ENCODE peak calls at places on chromosome 6, in nine cellular contexts. B, M, G, W, T, Q, N, Y and L are unnamed samples.

GRCh38 chr6:135870722-135871121 is 19.2 kb downstream of the PDE7B start:
- DNase-seq in B (no peak), M (no peak), G (no peak), W (no peak), T (no peak), Q (no peak), N (no peak), Y (no peak), L (no peak)

GRCh38 chr6:4351857-4352669 is 216.7 kb upstream of the ECI2 start:
- DNase-seq in B (peak; percentile 58), M (no peak), G (peak; percentile 86), W (no peak), T (peak; percentile 74), Q (no peak), N (peak; percentile 25), Y (peak; percentile 70), L (no peak)

GRCh38 chr6:101392561-101393230 is 812 bp upstream of the GRIK2 start:
- DNase-seq in B (no peak), M (no peak), G (no peak), W (no peak), T (no peak), Q (no peak), N (no peak), Y (no peak), L (no peak)

GRCh38 chr6:7219310-7219709 is 93.7 kb downstream of the SSR1 start:
- DNase-seq in B (no peak), M (no peak), G (no peak), W (no peak), T (no peak), Q (no peak), N (no peak), Y (no peak), L (no peak)

GRCh38 chr6:168609026-168609685 is 168.2 kb downstream of the SMOC2 start:
- DNase-seq in B (no peak), M (no peak), G (no peak), W (no peak), T (no peak), Q (no peak), N (no peak), Y (no peak), L (no peak)

GRCh38 chr6:143027058-143027457 is 33.6 kb upstream of the AIG1 start:
- DNase-seq in B (peak; percentile 31), M (peak; percentile 26), G (peak; percentile 42), W (no peak), T (peak; percentile 28), Q (peak; percentile 64), N (peak; percentile 27), Y (no peak), L (no peak)

GRCh38 chr6:14550817-14551216 is 433.2 kb downstream of the CD83 start:
- DNase-seq in B (peak; percentile 31), M (no peak), G (peak; percentile 42), W (no peak), T (peak; percentile 43), Q (no peak), N (no peak), Y (no peak), L (no peak)

GRCh38 chr6:35601331-35602132 is 87.2 kb downstream of the FKBP5 start:
- DNase-seq in B (peak; percentile 86), M (peak; percentile 57), G (peak; percentile 46), W (peak; percentile 92), T (no peak), Q (peak; percentile 75), N (no peak), Y (peak; percentile 88), L (peak; percentile 30)

GRCh38 chr6:82178084-82178758 is 69.3 kb downstream of the IBTK start:
- DNase-seq in B (no peak), M (no peak), G (no peak), W (no peak), T (no peak), Q (no peak), N (no peak), Y (no peak), L (peak; percentile 9)

GRCh38 chr6:11424395-11425050 is 113.0 kb upstream of the TMEM170B start:
- DNase-seq in B (no peak), M (no peak), G (no peak), W (no peak), T (no peak), Q (no peak), N (no peak), Y (no peak), L (no peak)

DNA sequence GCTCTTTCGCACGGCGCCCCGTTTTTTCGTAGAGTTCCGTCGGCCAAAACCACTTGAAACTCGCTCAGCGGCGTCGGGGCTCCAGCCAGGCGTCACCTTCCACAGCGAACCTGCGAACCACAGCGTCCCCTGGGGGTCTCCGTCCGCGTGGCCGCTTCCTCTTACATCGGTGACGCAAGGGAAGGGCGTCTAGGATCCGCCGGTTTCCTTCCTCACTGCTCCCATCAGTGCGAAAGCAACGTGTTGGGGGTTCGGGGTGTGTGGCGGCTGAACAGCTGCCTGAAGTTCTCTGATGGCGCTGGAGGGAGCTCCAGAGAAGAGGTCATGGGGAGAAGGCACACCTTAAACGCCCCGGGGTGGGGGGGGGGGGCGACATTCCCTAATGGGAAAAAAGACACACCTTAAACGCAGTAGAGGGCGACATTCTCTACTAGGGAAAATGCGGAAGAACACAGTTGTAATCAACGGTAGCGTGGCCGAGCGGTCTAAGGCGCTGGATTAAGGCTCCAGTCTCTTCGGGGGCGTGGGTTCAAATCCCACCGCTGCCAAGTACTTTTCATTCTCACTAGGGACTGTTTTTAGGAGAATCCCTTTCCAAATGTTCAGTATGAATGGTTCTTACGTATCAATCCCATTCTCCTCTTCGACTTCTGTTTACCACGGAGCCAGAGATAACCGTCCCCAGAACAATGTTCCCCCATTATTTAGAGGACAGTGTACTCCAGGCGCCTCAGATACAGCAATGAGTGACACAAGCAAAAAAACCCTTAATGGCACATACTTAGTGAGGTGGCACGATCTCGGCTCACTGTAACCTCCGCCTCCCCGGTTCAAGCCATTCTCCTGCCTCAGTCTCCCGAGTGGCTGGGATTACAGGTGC is 16.3 kb downstream of the ZNF311 start:
- DNase-seq in B (no peak), M (peak; percentile 60), G (peak; percentile 43), W (peak; percentile 83), T (peak; percentile 36), Q (peak; percentile 87), N (no peak), Y (no peak), L (peak; percentile 94)
- H3K4me3 ChIP-seq in B (peak overlapping the region; percentile 3), M (peak overlapping the region; percentile 47), G (peak overlapping the region; percentile 21), W (peak overlapping the region; percentile 55), T (peak overlapping the region; percentile 52), Q (peak overlapping the region; percentile 14), N (no peak overlapping the region), Y (peak overlapping the region; percentile 51), L (peak overlapping the region; percentile 43)

GRCh38 chr6:141401168-141401567 is 731.6 kb upstream of the GJE1 start:
- DNase-seq in B (no peak), M (no peak), G (no peak), W (no peak), T (no peak), Q (no peak), N (no peak), Y (no peak), L (no peak)
- H3K4me3 ChIP-seq in B (no peak overlapping the region), M (no peak overlapping the region), G (no peak overlapping the region), W (no peak overlapping the region), T (no peak overlapping the region), Q (no peak overlapping the region), N (no peak overlapping the region), Y (no peak overlapping the region), L (no peak overlapping the region)

DNA sequence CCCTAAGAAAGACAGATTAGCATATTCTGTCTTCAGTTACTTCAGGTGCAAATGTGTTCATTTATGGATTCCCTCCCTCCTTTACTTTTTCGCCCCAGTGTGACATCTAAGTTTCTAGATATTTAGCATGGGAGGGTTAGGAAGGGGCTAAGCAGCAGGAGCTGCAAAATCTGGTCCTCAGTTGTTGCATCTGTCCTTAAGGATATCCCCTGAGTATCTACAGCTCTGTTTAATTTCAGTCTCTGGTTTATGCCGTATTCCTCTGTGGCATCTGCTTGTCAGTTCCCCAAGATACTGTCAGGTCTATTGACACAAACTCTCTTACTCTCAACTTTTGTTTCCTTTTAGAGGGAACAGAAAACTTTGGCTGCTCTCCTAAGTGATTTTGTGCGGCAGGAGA is 754.6 kb upstream of the MAP3K7 start:
- DNase-seq in B (no peak), M (no peak), G (no peak), W (no peak), T (no peak), Q (no peak), N (no peak), Y (no peak), L (no peak)
- H3K4me3 ChIP-seq in B (no peak overlapping the region), M (no peak overlapping the region), G (no peak overlapping the region), W (no peak overlapping the region), T (no peak overlapping the region), Q (no peak overlapping the region), N (no peak overlapping the region), Y (no peak overlapping the region), L (no peak overlapping the region)

GRCh38 chr6:54850061-54850460 is 3.5 kb downstream of the FAM83B start:
- DNase-seq in B (no peak), M (no peak), G (no peak), W (no peak), T (no peak), Q (no peak), N (no peak), Y (no peak), L (no peak)

GRCh38 chr6:54847799-54848597 is 1.4 kb downstream of the FAM83B start:
- DNase-seq in B (no peak), M (no peak), G (no peak), W (no peak), T (no peak), Q (peak; percentile 22), N (no peak), Y (peak; percentile 11), L (no peak)

GRCh38 chr6:54846857-54847721 is 518 bp downstream of the FAM83B start:
- DNase-seq in B (no peak), M (no peak), G (no peak), W (no peak), T (no peak), Q (no peak), N (no peak), Y (no peak), L (no peak)

GRCh38 chr6:54846243-54846856 is at the start of gene FAM83B:
- DNase-seq in B (no peak), M (no peak), G (peak; percentile 17), W (no peak), T (no peak), Q (no peak), N (peak; percentile 15), Y (no peak), L (no peak)
- H3K4me3 ChIP-seq in B (peak within 1 kb of the TSS; percentile 31), M (no peak within 1 kb of the TSS), G (peak within 1 kb of the TSS; percentile 70), W (no peak within 1 kb of the TSS), T (peak within 1 kb of the TSS; percentile 69), Q (no peak within 1 kb of the TSS), N (peak within 1 kb of the TSS; percentile 58), Y (peak within 1 kb of the TSS; percentile 70), L (no peak within 1 kb of the TSS)

DNA sequence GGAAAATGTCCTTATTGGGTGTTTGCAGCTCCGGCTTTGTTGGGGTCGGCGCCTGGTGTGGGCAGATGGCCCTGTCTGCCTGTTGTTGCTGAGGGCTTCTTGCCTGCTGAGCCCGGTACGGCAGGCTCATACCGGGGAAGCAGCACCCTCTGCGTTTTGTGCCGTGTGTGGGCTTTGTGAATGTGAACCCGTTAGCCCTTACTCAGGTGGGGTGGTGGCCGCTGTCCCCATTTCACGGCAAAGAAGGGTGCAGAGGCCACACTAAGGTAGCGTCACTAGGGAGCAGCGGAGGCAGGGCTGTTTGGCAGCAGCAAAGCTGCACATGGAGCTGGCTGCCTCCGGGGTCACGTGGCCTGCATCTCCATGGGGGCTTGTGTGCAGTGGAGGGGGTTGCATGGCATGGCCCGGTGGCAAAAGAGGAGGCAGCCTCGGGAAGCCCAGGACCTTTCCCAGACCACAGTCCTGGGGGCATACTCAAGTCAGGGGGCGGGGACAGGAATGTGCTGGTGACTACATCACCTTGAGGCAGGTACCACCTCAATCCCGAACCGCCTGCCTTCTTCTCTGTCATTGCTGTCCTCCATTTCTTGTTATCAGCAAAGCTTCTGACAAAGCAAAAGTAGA is 47.3 kb upstream of the SRF start:
- DNase-seq in B (no peak), M (no peak), G (no peak), W (no peak), T (no peak), Q (peak; percentile 45), N (no peak), Y (no peak), L (no peak)
- H3K4me3 ChIP-seq in B (no peak overlapping the region), M (no peak overlapping the region), G (no peak overlapping the region), W (no peak overlapping the region), T (no peak overlapping the region), Q (no peak overlapping the region), N (no peak overlapping the region), Y (peak overlapping the region; percentile 13), L (no peak overlapping the region)